ENCODE peak calls at places on chromosomes 5 and 9, in six cellular contexts. One of them, this sample, is unnamed. For H3K36me3, the result is how much of the 10 kb centered on the place peaks cover.

GRCh38 chr9:70438341-70438924 is 24.0 kb upstream of the KLF9 start:
- DNase-seq in body of pancreas: peak
- DNase-seq in fibroblast of lung: peak
- DNase-seq in stomach: peak
- DNase-seq in CD8-positive, alpha-beta T cell: no peak
- DNase-seq in mammary epithelial cell: peak
- DNase-seq in this sample: peak

GRCh38 chr5:165393839-165394238 is 1888.4 kb downstream of the MAT2B start:
- DNase-seq in body of pancreas: no peak
- DNase-seq in fibroblast of lung: no peak
- DNase-seq in stomach: no peak
- DNase-seq in CD8-positive, alpha-beta T cell: no peak
- DNase-seq in mammary epithelial cell: no peak
- DNase-seq in this sample: no peak

GRCh38 chr5:1521671-1522600 is 1.8 kb downstream of the LPCAT1 start:
- DNase-seq in body of pancreas: peak
- DNase-seq in fibroblast of lung: peak
- DNase-seq in stomach: peak
- DNase-seq in CD8-positive, alpha-beta T cell: peak
- DNase-seq in mammary epithelial cell: peak
- DNase-seq in this sample: peak

GRCh38 chr5:16930487-16930886 is 5.6 kb downstream of the MYO10 start:
- DNase-seq in body of pancreas: no peak
- DNase-seq in fibroblast of lung: no peak
- DNase-seq in stomach: no peak
- DNase-seq in CD8-positive, alpha-beta T cell: no peak
- DNase-seq in mammary epithelial cell: no peak
- DNase-seq in this sample: no peak

GRCh38 chr5:99674086-99674485 is 745.3 kb upstream of the CHD1 start:
- DNase-seq in body of pancreas: no peak
- DNase-seq in fibroblast of lung: no peak
- DNase-seq in stomach: no peak
- DNase-seq in CD8-positive, alpha-beta T cell: no peak
- DNase-seq in mammary epithelial cell: no peak
- DNase-seq in this sample: no peak

GRCh38 chr9:82489579-82489915 is 501.0 kb downstream of the SPATA31D1 start:
- DNase-seq in body of pancreas: no peak
- DNase-seq in fibroblast of lung: peak
- DNase-seq in stomach: no peak
- DNase-seq in CD8-positive, alpha-beta T cell: no peak
- DNase-seq in mammary epithelial cell: peak
- DNase-seq in this sample: no peak

GRCh38 chr9:134422301-134422700 is 96.0 kb downstream of the RXRA start:
- DNase-seq in body of pancreas: peak
- DNase-seq in fibroblast of lung: no peak
- DNase-seq in stomach: peak
- DNase-seq in CD8-positive, alpha-beta T cell: no peak
- DNase-seq in mammary epithelial cell: no peak
- DNase-seq in this sample: no peak

GRCh38 chr9:119360237-119360636 is 9.0 kb downstream of the BRINP1 start:
- DNase-seq in body of pancreas: no peak
- DNase-seq in fibroblast of lung: no peak
- DNase-seq in stomach: no peak
- DNase-seq in CD8-positive, alpha-beta T cell: no peak
- DNase-seq in mammary epithelial cell: no peak
- DNase-seq in this sample: no peak

GRCh38 chr5:174719211-174719610 is 5.2 kb upstream of the MSX2 start:
- DNase-seq in body of pancreas: no peak
- DNase-seq in fibroblast of lung: no peak
- DNase-seq in stomach: no peak
- DNase-seq in CD8-positive, alpha-beta T cell: no peak
- DNase-seq in mammary epithelial cell: no peak
- DNase-seq in this sample: no peak

GRCh38 chr5:53327811-53328331 is 152.6 kb upstream of the FST start:
- DNase-seq in body of pancreas: no peak
- DNase-seq in fibroblast of lung: no peak
- DNase-seq in stomach: no peak
- DNase-seq in CD8-positive, alpha-beta T cell: no peak
- DNase-seq in mammary epithelial cell: no peak
- DNase-seq in this sample: no peak

GRCh38 chr9:14349818-14350333 is 35.9 kb upstream of the NFIB start:
- DNase-seq in body of pancreas: no peak
- DNase-seq in fibroblast of lung: no peak
- DNase-seq in stomach: no peak
- DNase-seq in CD8-positive, alpha-beta T cell: no peak
- DNase-seq in mammary epithelial cell: no peak
- DNase-seq in this sample: peak

GRCh38 chr5:124844371-124844770 is 97.9 kb upstream of the ZNF608 start:
- DNase-seq in body of pancreas: no peak
- DNase-seq in fibroblast of lung: no peak
- DNase-seq in stomach: no peak
- DNase-seq in CD8-positive, alpha-beta T cell: no peak
- DNase-seq in mammary epithelial cell: no peak
- DNase-seq in this sample: no peak

GRCh38 chr9:128146591-128147120 is 2.6 kb upstream of the LCN2 start:
- DNase-seq in body of pancreas: no peak
- DNase-seq in fibroblast of lung: no peak
- DNase-seq in stomach: no peak
- DNase-seq in CD8-positive, alpha-beta T cell: no peak
- DNase-seq in mammary epithelial cell: no peak
- DNase-seq in this sample: no peak

GRCh38 chr9:26971721-26972120 is 15.5 kb downstream of the IFT74 start:
- DNase-seq in body of pancreas: no peak
- DNase-seq in fibroblast of lung: no peak
- DNase-seq in stomach: no peak
- DNase-seq in CD8-positive, alpha-beta T cell: no peak
- DNase-seq in mammary epithelial cell: peak
- DNase-seq in this sample: no peak

GRCh38 chr5:7015586-7016256 is 302.5 kb downstream of the TENT4A start:
- DNase-seq in body of pancreas: no peak
- DNase-seq in fibroblast of lung: no peak
- DNase-seq in stomach: no peak
- DNase-seq in CD8-positive, alpha-beta T cell: no peak
- DNase-seq in mammary epithelial cell: no peak
- DNase-seq in this sample: no peak

GRCh38 chr5:95731571-95732554 is 727 bp downstream of the RHOBTB3 start:
- DNase-seq in body of pancreas: peak
- DNase-seq in fibroblast of lung: peak
- DNase-seq in stomach: peak
- DNase-seq in CD8-positive, alpha-beta T cell: peak
- DNase-seq in mammary epithelial cell: peak
- DNase-seq in this sample: peak

GRCh38 chr5:41392016-41392415 is 118.4 kb downstream of the PLCXD3 start:
- DNase-seq in body of pancreas: no peak
- DNase-seq in fibroblast of lung: no peak
- DNase-seq in stomach: no peak
- DNase-seq in CD8-positive, alpha-beta T cell: no peak
- DNase-seq in mammary epithelial cell: peak
- DNase-seq in this sample: no peak

GRCh38 chr5:172848419-172848818 is 14.4 kb downstream of the ERGIC1 start:
- DNase-seq in body of pancreas: no peak
- DNase-seq in fibroblast of lung: no peak
- DNase-seq in stomach: no peak
- DNase-seq in CD8-positive, alpha-beta T cell: no peak
- DNase-seq in mammary epithelial cell: no peak
- DNase-seq in this sample: no peak

GRCh38 chr5:116068028-116068632 is 16.7 kb upstream of the COMMD10 start:
- DNase-seq in body of pancreas: peak
- DNase-seq in fibroblast of lung: peak
- DNase-seq in stomach: no peak
- DNase-seq in CD8-positive, alpha-beta T cell: no peak
- DNase-seq in mammary epithelial cell: peak
- DNase-seq in this sample: peak

GRCh38 chr5:85823462-85824426 is 794.0 kb upstream of the COX7C start:
- DNase-seq in body of pancreas: no peak
- DNase-seq in fibroblast of lung: no peak
- DNase-seq in stomach: no peak
- DNase-seq in CD8-positive, alpha-beta T cell: no peak
- DNase-seq in mammary epithelial cell: no peak
- DNase-seq in this sample: no peak

GRCh38 chr5:159601216-159601615 is 270.9 kb upstream of the IL12B start:
- DNase-seq in body of pancreas: no peak
- DNase-seq in fibroblast of lung: no peak
- DNase-seq in stomach: no peak
- DNase-seq in CD8-positive, alpha-beta T cell: no peak
- DNase-seq in mammary epithelial cell: no peak
- DNase-seq in this sample: no peak

GRCh38 chr9:120388000-120388855 is 191.7 kb downstream of the CDK5RAP2 start:
- DNase-seq in body of pancreas: no peak
- DNase-seq in fibroblast of lung: no peak
- DNase-seq in stomach: no peak
- DNase-seq in CD8-positive, alpha-beta T cell: no peak
- DNase-seq in mammary epithelial cell: no peak
- DNase-seq in this sample: peak

GRCh38 chr9:10366171-10366779 is 246.5 kb downstream of the PTPRD start:
- DNase-seq in body of pancreas: no peak
- DNase-seq in fibroblast of lung: peak
- DNase-seq in stomach: no peak
- DNase-seq in CD8-positive, alpha-beta T cell: no peak
- DNase-seq in mammary epithelial cell: peak
- DNase-seq in this sample: peak

GRCh38 chr9:121464968-121465367 is 34.7 kb downstream of the GGTA1 start:
- DNase-seq in body of pancreas: no peak
- DNase-seq in fibroblast of lung: no peak
- DNase-seq in stomach: no peak
- DNase-seq in CD8-positive, alpha-beta T cell: no peak
- DNase-seq in mammary epithelial cell: no peak
- DNase-seq in this sample: no peak

GRCh38 chr5:157371655-157372471 is 88.2 kb upstream of the NIPAL4 start:
- DNase-seq in body of pancreas: no peak
- DNase-seq in fibroblast of lung: peak
- DNase-seq in stomach: no peak
- DNase-seq in CD8-positive, alpha-beta T cell: no peak
- DNase-seq in mammary epithelial cell: no peak
- DNase-seq in this sample: no peak

GRCh38 chr9:96082516-96083232 is 207.2 kb downstream of the ERCC6L2 start:
- DNase-seq in body of pancreas: no peak
- DNase-seq in fibroblast of lung: no peak
- DNase-seq in stomach: no peak
- DNase-seq in CD8-positive, alpha-beta T cell: no peak
- DNase-seq in mammary epithelial cell: no peak
- DNase-seq in this sample: no peak

GRCh38 chr9:89539374-89539773 is 41.5 kb upstream of the SEMA4D start:
- DNase-seq in body of pancreas: no peak
- DNase-seq in fibroblast of lung: no peak
- DNase-seq in stomach: no peak
- DNase-seq in CD8-positive, alpha-beta T cell: no peak
- DNase-seq in mammary epithelial cell: no peak
- DNase-seq in this sample: no peak

GRCh38 chr9:136093995-136094881 is 851 bp downstream of the NACC2 start:
- DNase-seq in body of pancreas: peak
- DNase-seq in fibroblast of lung: peak
- DNase-seq in stomach: peak
- DNase-seq in CD8-positive, alpha-beta T cell: peak
- DNase-seq in mammary epithelial cell: peak
- DNase-seq in this sample: peak

GRCh38 chr5:15183520-15183919 is 311.9 kb upstream of the ANKH start:
- DNase-seq in body of pancreas: no peak
- DNase-seq in fibroblast of lung: no peak
- DNase-seq in stomach: no peak
- DNase-seq in CD8-positive, alpha-beta T cell: no peak
- DNase-seq in mammary epithelial cell: no peak
- DNase-seq in this sample: peak
- TF ChIP-seq CTCF in body of pancreas: no peak
- TF ChIP-seq CTCF in fibroblast of lung: peak
- TF ChIP-seq CTCF in stomach: no peak
- TF ChIP-seq CTCF in CD8-positive, alpha-beta T cell: no peak
- TF ChIP-seq CTCF in mammary epithelial cell: peak
- TF ChIP-seq CTCF in this sample: peak

DNA sequence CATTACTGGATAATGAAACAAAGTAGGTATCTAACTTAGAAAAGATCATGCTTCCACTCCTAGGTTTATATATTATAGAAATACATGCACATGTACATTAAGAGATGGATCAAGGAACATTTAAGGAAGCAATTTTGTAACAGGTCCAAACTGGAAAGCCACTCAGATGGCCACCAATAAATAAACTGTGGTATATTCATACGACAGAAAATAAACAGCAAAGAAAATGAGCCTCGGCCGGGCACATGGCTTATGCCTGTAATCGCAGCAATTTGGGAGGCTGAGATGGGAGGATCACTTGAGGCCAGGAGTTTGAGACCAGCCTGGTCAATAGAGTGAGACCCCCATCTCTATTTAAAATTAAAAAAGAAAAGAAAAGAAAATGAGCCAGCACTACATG is 25.6 kb downstream of the CEMIP2 start:
- DNase-seq in body of pancreas: no peak
- DNase-seq in fibroblast of lung: no peak
- DNase-seq in stomach: no peak
- DNase-seq in CD8-positive, alpha-beta T cell: no peak
- DNase-seq in mammary epithelial cell: no peak
- DNase-seq in this sample: no peak
- H3K36me3 ChIP-seq in body of pancreas: under half
- H3K36me3 ChIP-seq in fibroblast of lung: under half
- H3K36me3 ChIP-seq in stomach: half or more
- H3K36me3 ChIP-seq in CD8-positive, alpha-beta T cell: under half
- H3K36me3 ChIP-seq in mammary epithelial cell: under half
- H3K36me3 ChIP-seq in this sample: under half

GRCh38 chr5:67059747-67060490 is 136.7 kb downstream of the CD180 start:
- DNase-seq in body of pancreas: no peak
- DNase-seq in fibroblast of lung: peak
- DNase-seq in stomach: no peak
- DNase-seq in CD8-positive, alpha-beta T cell: no peak
- DNase-seq in mammary epithelial cell: peak
- DNase-seq in this sample: no peak
- H3K4me3 ChIP-seq in body of pancreas: no peak
- H3K4me3 ChIP-seq in fibroblast of lung: no peak
- H3K4me3 ChIP-seq in stomach: no peak
- H3K4me3 ChIP-seq in CD8-positive, alpha-beta T cell: no peak
- H3K4me3 ChIP-seq in mammary epithelial cell: no peak
- H3K4me3 ChIP-seq in this sample: peak

DNA sequence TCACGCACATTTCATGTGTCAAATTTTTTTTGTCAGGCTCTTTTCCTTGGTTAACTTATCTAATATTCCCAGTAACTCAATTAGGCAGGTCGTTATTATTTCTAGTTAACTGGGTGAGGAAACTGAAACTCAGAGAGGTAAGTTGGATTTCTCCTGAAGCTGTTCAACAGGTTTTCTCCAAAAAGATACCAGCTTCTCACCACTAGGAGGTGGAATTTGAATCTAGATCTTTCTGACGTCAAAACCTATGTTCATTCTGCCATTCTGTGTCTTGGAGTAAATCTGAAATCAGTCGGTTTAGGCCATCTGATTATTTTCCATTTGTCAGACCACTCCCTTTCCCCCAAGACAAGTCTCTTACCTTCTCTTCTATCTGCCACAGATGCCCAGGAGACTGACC is 572.9 kb downstream of the ACTL7B start:
- DNase-seq in body of pancreas: no peak
- DNase-seq in fibroblast of lung: no peak
- DNase-seq in stomach: no peak
- DNase-seq in CD8-positive, alpha-beta T cell: no peak
- DNase-seq in mammary epithelial cell: no peak
- DNase-seq in this sample: no peak
- TF ChIP-seq CTCF in body of pancreas: peak
- TF ChIP-seq CTCF in fibroblast of lung: peak
- TF ChIP-seq CTCF in stomach: no peak
- TF ChIP-seq CTCF in CD8-positive, alpha-beta T cell: no peak
- TF ChIP-seq CTCF in mammary epithelial cell: peak
- TF ChIP-seq CTCF in this sample: peak

GRCh38 chr9:111915425-111915758 is 18.8 kb downstream of the UGCG start:
- DNase-seq in body of pancreas: no peak
- DNase-seq in fibroblast of lung: no peak
- DNase-seq in stomach: no peak
- DNase-seq in CD8-positive, alpha-beta T cell: no peak
- DNase-seq in mammary epithelial cell: no peak
- DNase-seq in this sample: no peak
- H3K36me3 ChIP-seq in body of pancreas: under half
- H3K36me3 ChIP-seq in fibroblast of lung: under half
- H3K36me3 ChIP-seq in stomach: under half
- H3K36me3 ChIP-seq in CD8-positive, alpha-beta T cell: under half
- H3K36me3 ChIP-seq in mammary epithelial cell: under half
- H3K36me3 ChIP-seq in this sample: under half

GRCh38 chr5:69431424-69432303 is 16.7 kb downstream of the MARVELD2 start:
- DNase-seq in body of pancreas: no peak
- DNase-seq in fibroblast of lung: no peak
- DNase-seq in stomach: no peak
- DNase-seq in CD8-positive, alpha-beta T cell: no peak
- DNase-seq in mammary epithelial cell: no peak
- DNase-seq in this sample: no peak
- H3K4me3 ChIP-seq in body of pancreas: no peak
- H3K4me3 ChIP-seq in fibroblast of lung: no peak
- H3K4me3 ChIP-seq in stomach: no peak
- H3K4me3 ChIP-seq in CD8-positive, alpha-beta T cell: no peak
- H3K4me3 ChIP-seq in mammary epithelial cell: no peak
- H3K4me3 ChIP-seq in this sample: no peak